ENCODE peak calls at places on chromosome 15, in nine cellular contexts. W is choroid plexus epithelial cell; R is foreskin fibroblast; Q is HFFc6; P is progenitor cell of endocrine pancreas; J is PC-3; D is thoracic aorta; G is CD4-positive, alpha-beta T cell; L is HFF-Myc. U is an unnamed sample.

GRCh38 chr15:90594297-90594696 is 64.6 kb downstream of the CRTC3 start:
- DNase-seq in R (no peak), L (no peak), J (peak), W (no peak), Q (no peak), D (peak), G (peak), P (no peak), U (no peak)

GRCh38 chr15:95202569-95203349 is 971.4 kb downstream of the MCTP2 start:
- DNase-seq in D (no peak), R (peak), G (no peak), P (no peak), L (peak), J (peak), Q (peak), W (peak), U (no peak)

GRCh38 chr15:46815765-46816164 is 901.5 kb upstream of the SEMA6D start:
- DNase-seq in R (no peak), J (no peak), P (no peak), G (no peak), Q (no peak), L (no peak), D (no peak), W (no peak), U (no peak)

GRCh38 chr15:101170568-101171350 is 81.1 kb downstream of the CHSY1 start:
- DNase-seq in W (peak), L (no peak), G (no peak), Q (peak), P (no peak), D (peak), J (peak), R (peak), U (no peak)

GRCh38 chr15:81924667-81925183 is 121.1 kb downstream of the MEX3B start:
- DNase-seq in Q (no peak), R (no peak), L (no peak), P (no peak), J (no peak), G (no peak), D (no peak), W (no peak), U (no peak)

GRCh38 chr15:27527490-27528067 is 556.6 kb downstream of the GABRG3 start:
- DNase-seq in R (no peak), Q (no peak), L (no peak), D (no peak), P (no peak), G (no peak), W (no peak), J (no peak), U (no peak)

GRCh38 chr15:52834379-52834778 is 44.2 kb upstream of the ONECUT1 start:
- DNase-seq in P (no peak), G (no peak), R (no peak), L (no peak), W (no peak), Q (no peak), J (no peak), D (no peak), U (no peak)

GRCh38 chr15:28982886-28983285 is 97.1 kb downstream of the APBA2 start:
- DNase-seq in P (no peak), R (no peak), G (no peak), W (no peak), L (no peak), D (no peak), Q (no peak), J (no peak), U (no peak)

GRCh38 chr15:63881431-63881830 is 47.7 kb upstream of the HERC1 start:
- DNase-seq in R (no peak), P (no peak), L (no peak), D (no peak), Q (no peak), G (no peak), J (no peak), W (no peak), U (no peak)

GRCh38 chr15:40543631-40544294 is 21.1 kb downstream of the CCDC32 start:
- DNase-seq in G (no peak), L (no peak), W (no peak), D (no peak), R (no peak), Q (no peak), P (no peak), J (no peak), U (no peak)

GRCh38 chr15:41958002-41958420 is 14.3 kb downstream of the EHD4 start:
- DNase-seq in R (no peak), G (no peak), P (no peak), J (no peak), Q (no peak), W (no peak), L (no peak), D (no peak), U (no peak)

GRCh38 chr15:58387130-58387529 is 44.7 kb upstream of the LIPC start:
- DNase-seq in D (no peak), W (peak), Q (peak), L (no peak), R (peak), G (no peak), P (no peak), J (peak), U (no peak)

GRCh38 chr15:64622410-64623260 is 152.8 kb downstream of the RBPMS2 start:
- DNase-seq in R (no peak), Q (no peak), W (no peak), L (no peak), J (no peak), G (peak), P (no peak), D (no peak), U (no peak)

GRCh38 chr15:58115692-58116091 is 22.5 kb upstream of the AQP9 start:
- DNase-seq in W (peak), J (peak), Q (peak), D (no peak), G (no peak), L (no peak), P (no peak), R (no peak), U (no peak)

GRCh38 chr15:38608682-38609081 is 44.1 kb upstream of the RASGRP1 start:
- DNase-seq in W (no peak), Q (no peak), P (no peak), D (no peak), J (no peak), R (no peak), G (no peak), L (no peak), U (no peak)

GRCh38 chr15:59284768-59285368 is 78.2 kb downstream of the LDHAL6B start:
- DNase-seq in W (no peak), G (no peak), D (no peak), Q (no peak), L (no peak), P (no peak), R (no peak), J (peak), U (no peak)

DNA sequence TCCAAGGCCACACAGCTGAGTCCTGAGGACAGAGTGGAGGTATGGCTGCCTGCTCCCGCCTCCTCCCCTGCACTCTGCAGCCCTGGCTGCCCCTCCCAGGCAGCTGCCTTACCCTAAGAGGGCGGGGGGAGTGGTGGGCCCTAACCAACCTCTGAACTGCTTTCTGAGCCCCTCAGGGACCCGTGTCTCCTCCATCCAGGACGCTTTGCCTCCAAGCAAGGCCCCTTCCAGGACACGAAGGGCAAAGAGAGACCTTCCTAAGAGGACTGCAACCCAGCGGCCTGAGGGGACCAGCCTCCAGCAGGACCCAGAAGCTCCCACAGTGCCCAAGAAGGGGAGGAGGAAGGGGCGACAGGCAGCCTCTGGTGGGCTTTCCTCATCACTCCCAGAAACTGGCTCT is 7.6 kb downstream of the NEIL1 start:
- DNase-seq in P (no peak), G (no peak), R (no peak), D (no peak), Q (no peak), J (no peak), W (no peak), L (no peak), U (no peak)
- TF ChIP-seq CTCF in P (no peak), G (no peak), R (no peak), D (no peak), Q (no peak), J (no peak), W (no peak), L (no peak), U (no peak)

GRCh38 chr15:51688863-51689262 is 7.6 kb downstream of the SCG3 start:
- DNase-seq in P (no peak), L (no peak), G (no peak), J (no peak), Q (no peak), R (no peak), W (peak), D (no peak), U (no peak)
- TF ChIP-seq CTCF in P (no peak), L (peak), G (peak), J (peak), Q (peak), R (peak), W (peak), D (no peak), U (no peak)

DNA sequence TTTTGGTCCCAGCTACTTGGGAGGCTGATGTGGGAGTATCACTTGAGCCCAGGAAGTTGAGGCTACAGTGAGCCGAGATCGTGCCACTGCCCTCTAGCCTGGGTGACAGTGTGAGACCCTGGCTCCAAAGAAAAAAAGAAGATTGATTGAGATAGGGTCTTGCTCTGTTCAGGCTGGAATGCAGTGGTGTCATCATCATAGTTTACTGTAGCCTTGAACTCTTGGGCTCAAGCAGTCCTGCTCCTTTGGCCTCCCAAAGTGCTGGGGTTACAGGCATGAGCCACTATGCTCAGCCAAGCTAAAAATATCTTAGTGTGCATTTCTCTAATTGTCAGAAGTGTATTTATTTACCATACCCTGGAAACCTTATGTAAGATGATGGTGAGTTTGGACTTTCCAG is 43.9 kb downstream of the IGF1R start:
- DNase-seq in P (no peak), W (no peak), Q (no peak), R (no peak), L (no peak), D (no peak), G (no peak), J (no peak), U (no peak)
- TF ChIP-seq CTCF in P (no peak), W (no peak), Q (no peak), R (no peak), L (no peak), D (no peak), G (no peak), J (no peak), U (no peak)

GRCh38 chr15:44713006-44713966 is 2.0 kb downstream of the B2M start:
- DNase-seq in J (peak), Q (peak), R (no peak), G (no peak), P (no peak), D (no peak), L (no peak), W (peak), U (no peak)
- TF ChIP-seq CTCF in J (peak), Q (peak), R (peak), G (peak), P (no peak), D (no peak), L (peak), W (peak), U (peak)

GRCh38 chr15:91911878-91912277 is 58.4 kb downstream of the SLCO3A1 start:
- DNase-seq in Q (no peak), J (no peak), P (no peak), L (no peak), W (no peak), G (no peak), D (no peak), R (no peak), U (no peak)

GRCh38 chr15:91909574-91909973 is 56.1 kb downstream of the SLCO3A1 start:
- DNase-seq in R (no peak), P (no peak), W (no peak), Q (no peak), L (no peak), G (no peak), D (no peak), J (no peak), U (no peak)

GRCh38 chr15:91915576-91915975 is 62.1 kb downstream of the SLCO3A1 start:
- DNase-seq in L (no peak), P (no peak), Q (no peak), D (no peak), J (no peak), W (no peak), G (no peak), R (no peak), U (no peak)

GRCh38 chr15:91909111-91909510 is 55.6 kb downstream of the SLCO3A1 start:
- DNase-seq in D (no peak), R (no peak), L (no peak), P (no peak), W (no peak), G (no peak), J (no peak), Q (no peak), U (no peak)

GRCh38 chr15:91912336-91912735 is 58.8 kb downstream of the SLCO3A1 start:
- DNase-seq in W (no peak), L (no peak), R (no peak), P (no peak), G (no peak), Q (no peak), J (no peak), D (no peak), U (no peak)
- TF ChIP-seq CTCF in W (no peak), L (no peak), R (no peak), P (no peak), G (no peak), Q (no peak), J (no peak), D (no peak), U (no peak)

DNA sequence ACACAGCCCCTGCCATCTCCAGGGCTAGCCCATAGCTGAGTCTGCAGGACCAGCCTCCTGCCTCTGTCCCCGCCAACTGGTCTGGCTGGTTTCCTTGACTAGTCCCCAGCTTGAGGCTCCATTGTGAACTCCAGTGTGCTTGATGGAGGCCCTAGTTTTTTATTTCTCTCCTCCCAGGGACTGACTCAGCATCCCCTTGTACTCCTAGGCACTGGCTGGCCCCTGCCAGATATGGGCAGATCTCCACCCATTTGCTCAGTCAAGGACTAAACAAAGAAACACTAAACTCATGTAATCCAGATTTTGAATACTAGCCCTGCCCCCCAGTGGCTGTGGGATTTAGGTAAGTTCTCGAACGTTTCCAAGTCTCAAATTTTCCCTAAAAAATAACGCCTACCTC is 415.4 kb upstream of the RORA start:
- DNase-seq in P (no peak), G (no peak), W (peak), R (no peak), J (no peak), D (no peak), Q (no peak), L (no peak), U (no peak)
- TF ChIP-seq CTCF in P (no peak), G (no peak), W (peak), R (no peak), J (no peak), D (no peak), Q (no peak), L (no peak), U (no peak)